ENCODE peak calls at places on chromosomes 6 and 20, in eight cellular contexts. One of them, this sample, is unnamed.
A peak's percentile ranks its signal among the peaks of the same experiment; 100 is the strongest.

GRCh38 chr6:3819161-3820110 is 29.7 kb upstream of the FAM50B start:
- DNase-seq in transverse colon: no peak
- DNase-seq in breast epithelium: no peak
- DNase-seq in endothelial cell of umbilical vein: no peak
- DNase-seq in spleen: no peak
- DNase-seq in prostate gland: no peak
- DNase-seq in stomach: no peak
- DNase-seq in H1: no peak
- DNase-seq in this sample: no peak

GRCh38 chr20:37984018-37984785 is 49.1 kb downstream of the TTI1 start:
- DNase-seq in H1: no peak
- DNase-seq in spleen: no peak
- DNase-seq in breast epithelium: no peak
- DNase-seq in endothelial cell of umbilical vein: no peak
- DNase-seq in prostate gland: no peak
- DNase-seq in transverse colon: no peak
- DNase-seq in stomach: peak; percentile 40
- DNase-seq in this sample: peak; percentile 87

GRCh38 chr6:108156180-108156937 is 9.5 kb upstream of the NR2E1 start:
- DNase-seq in breast epithelium: no peak
- DNase-seq in H1: peak; percentile 54
- DNase-seq in stomach: no peak
- DNase-seq in transverse colon: no peak
- DNase-seq in prostate gland: peak; percentile 74
- DNase-seq in endothelial cell of umbilical vein: no peak
- DNase-seq in spleen: no peak
- DNase-seq in this sample: no peak

GRCh38 chr6:111462770-111463391 is 20.1 kb downstream of the REV3L start:
- DNase-seq in breast epithelium: no peak
- DNase-seq in stomach: no peak
- DNase-seq in H1: no peak
- DNase-seq in transverse colon: no peak
- DNase-seq in spleen: no peak
- DNase-seq in endothelial cell of umbilical vein: peak; percentile 90
- DNase-seq in prostate gland: no peak
- DNase-seq in this sample: no peak

GRCh38 chr6:134739299-134740090 is 210.4 kb downstream of the ALDH8A1 start:
- DNase-seq in H1: no peak
- DNase-seq in prostate gland: no peak
- DNase-seq in endothelial cell of umbilical vein: peak; percentile 14
- DNase-seq in breast epithelium: no peak
- DNase-seq in transverse colon: no peak
- DNase-seq in stomach: no peak
- DNase-seq in spleen: no peak
- DNase-seq in this sample: no peak

GRCh38 chr6:124917769-124918168 is 44.5 kb upstream of the RNF217 start:
- DNase-seq in spleen: no peak
- DNase-seq in endothelial cell of umbilical vein: no peak
- DNase-seq in H1: no peak
- DNase-seq in prostate gland: no peak
- DNase-seq in transverse colon: no peak
- DNase-seq in stomach: no peak
- DNase-seq in breast epithelium: no peak
- DNase-seq in this sample: no peak

GRCh38 chr6:44122821-44123220 is 4.4 kb downstream of the MRPL14 start:
- DNase-seq in H1: no peak
- DNase-seq in stomach: no peak
- DNase-seq in prostate gland: no peak
- DNase-seq in endothelial cell of umbilical vein: peak; percentile 93
- DNase-seq in spleen: no peak
- DNase-seq in transverse colon: no peak
- DNase-seq in breast epithelium: no peak
- DNase-seq in this sample: no peak

GRCh38 chr6:139943391-139943790 is 568.9 kb upstream of the CITED2 start:
- DNase-seq in transverse colon: no peak
- DNase-seq in stomach: no peak
- DNase-seq in H1: no peak
- DNase-seq in breast epithelium: no peak
- DNase-seq in prostate gland: no peak
- DNase-seq in spleen: no peak
- DNase-seq in endothelial cell of umbilical vein: peak; percentile 93
- DNase-seq in this sample: no peak

GRCh38 chr6:166112580-166112979 is 55.1 kb downstream of the TBXT start:
- DNase-seq in breast epithelium: no peak
- DNase-seq in stomach: no peak
- DNase-seq in spleen: no peak
- DNase-seq in endothelial cell of umbilical vein: no peak
- DNase-seq in H1: no peak
- DNase-seq in prostate gland: no peak
- DNase-seq in transverse colon: no peak
- DNase-seq in this sample: no peak

GRCh38 chr6:159979136-159979874 is 10.4 kb downstream of the IGF2R start:
- DNase-seq in prostate gland: no peak
- DNase-seq in transverse colon: peak; percentile 47
- DNase-seq in breast epithelium: no peak
- DNase-seq in spleen: peak; percentile 78
- DNase-seq in stomach: peak; percentile 37
- DNase-seq in endothelial cell of umbilical vein: peak; percentile 46
- DNase-seq in H1: no peak
- DNase-seq in this sample: no peak

GRCh38 chr6:139013185-139013800 is 15.3 kb upstream of the ABRACL start:
- DNase-seq in breast epithelium: no peak
- DNase-seq in prostate gland: no peak
- DNase-seq in H1: no peak
- DNase-seq in transverse colon: no peak
- DNase-seq in stomach: no peak
- DNase-seq in endothelial cell of umbilical vein: no peak
- DNase-seq in spleen: no peak
- DNase-seq in this sample: no peak

GRCh38 chr20:63361507-63362425 is 617 bp upstream of the CHRNA4 start:
- DNase-seq in H1: peak; percentile 74
- DNase-seq in endothelial cell of umbilical vein: no peak
- DNase-seq in spleen: peak; percentile 52
- DNase-seq in breast epithelium: no peak
- DNase-seq in transverse colon: no peak
- DNase-seq in stomach: no peak
- DNase-seq in prostate gland: no peak
- DNase-seq in this sample: no peak

GRCh38 chr6:158835616-158836221 is 16.6 kb upstream of the EZR start:
- DNase-seq in endothelial cell of umbilical vein: no peak
- DNase-seq in stomach: peak; percentile 85
- DNase-seq in breast epithelium: no peak
- DNase-seq in H1: no peak
- DNase-seq in transverse colon: peak; percentile 63
- DNase-seq in prostate gland: no peak
- DNase-seq in spleen: peak; percentile 74
- DNase-seq in this sample: no peak

GRCh38 chr6:108165714-108166663 is at the start of gene NR2E1:
- DNase-seq in transverse colon: no peak
- DNase-seq in prostate gland: no peak
- DNase-seq in stomach: no peak
- DNase-seq in spleen: no peak
- DNase-seq in H1: peak; percentile 73
- DNase-seq in breast epithelium: no peak
- DNase-seq in endothelial cell of umbilical vein: no peak
- DNase-seq in this sample: peak; percentile 67

GRCh38 chr6:45724511-45724910 is 291.1 kb downstream of the CLIC5 start:
- DNase-seq in spleen: no peak
- DNase-seq in transverse colon: no peak
- DNase-seq in H1: no peak
- DNase-seq in endothelial cell of umbilical vein: peak; percentile 87
- DNase-seq in breast epithelium: peak; percentile 53
- DNase-seq in prostate gland: no peak
- DNase-seq in stomach: no peak
- DNase-seq in this sample: no peak

GRCh38 chr6:42702200-42702599 is 20.2 kb downstream of the PRPH2 start:
- DNase-seq in breast epithelium: no peak
- DNase-seq in transverse colon: no peak
- DNase-seq in stomach: no peak
- DNase-seq in H1: no peak
- DNase-seq in prostate gland: no peak
- DNase-seq in endothelial cell of umbilical vein: peak; percentile 44
- DNase-seq in spleen: no peak
- DNase-seq in this sample: no peak

DNA sequence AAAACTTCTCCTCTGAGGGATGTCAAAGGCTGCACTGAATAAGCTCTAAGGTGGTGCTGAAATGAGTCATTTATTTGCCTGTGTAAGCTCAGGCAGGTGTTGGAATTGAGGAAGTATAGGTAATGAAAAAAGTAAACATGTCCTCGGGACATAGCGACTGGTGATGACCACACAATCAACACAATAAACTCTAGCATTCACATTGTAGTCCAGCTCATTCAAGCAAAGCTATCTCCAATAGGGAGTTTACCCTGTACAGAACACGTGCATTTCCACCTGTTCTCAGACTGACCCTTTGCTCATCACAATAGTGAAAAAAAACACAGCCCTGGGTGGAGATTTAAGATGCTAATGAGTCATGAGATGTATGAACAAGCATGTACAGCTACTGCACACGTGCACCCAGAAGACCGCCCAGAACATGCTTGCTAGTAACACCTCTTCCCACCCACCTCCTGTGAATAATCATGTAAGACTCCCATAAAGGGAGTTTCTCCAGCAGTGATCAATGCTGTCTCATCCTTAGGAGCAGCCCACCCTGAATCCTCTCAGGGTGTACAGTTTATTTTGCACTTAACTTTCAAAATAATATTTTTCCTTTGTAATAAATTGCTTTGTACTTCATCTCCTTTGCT is 33.0 kb upstream of the POU5F1 start:
- DNase-seq in H1: no peak
- DNase-seq in stomach: no peak
- DNase-seq in breast epithelium: peak; percentile 54
- DNase-seq in endothelial cell of umbilical vein: no peak
- DNase-seq in prostate gland: peak; percentile 57
- DNase-seq in transverse colon: peak; percentile 55
- DNase-seq in spleen: no peak
- DNase-seq in this sample: no peak
- TF ChIP-seq POLR2A in H1: no peak
- TF ChIP-seq POLR2A in stomach: no peak
- TF ChIP-seq POLR2A in breast epithelium: no peak
- TF ChIP-seq POLR2A in endothelial cell of umbilical vein: no peak
- TF ChIP-seq POLR2A in prostate gland: peak; percentile 11
- TF ChIP-seq POLR2A in transverse colon: peak; percentile 31
- TF ChIP-seq POLR2A in spleen: no peak
- TF ChIP-seq POLR2A in this sample: no peak

GRCh38 chr6:118639054-118639964 is 12.1 kb downstream of the CEP85L start:
- DNase-seq in endothelial cell of umbilical vein: no peak
- DNase-seq in breast epithelium: no peak
- DNase-seq in stomach: no peak
- DNase-seq in prostate gland: no peak
- DNase-seq in transverse colon: no peak
- DNase-seq in H1: no peak
- DNase-seq in spleen: no peak
- DNase-seq in this sample: no peak

GRCh38 chr6:118641042-118641441 is 10.3 kb downstream of the CEP85L start:
- DNase-seq in transverse colon: no peak
- DNase-seq in endothelial cell of umbilical vein: no peak
- DNase-seq in breast epithelium: no peak
- DNase-seq in spleen: no peak
- DNase-seq in stomach: no peak
- DNase-seq in prostate gland: no peak
- DNase-seq in H1: no peak
- DNase-seq in this sample: no peak

GRCh38 chr6:118632359-118632758 is 19.0 kb downstream of the CEP85L start:
- DNase-seq in endothelial cell of umbilical vein: no peak
- DNase-seq in spleen: no peak
- DNase-seq in transverse colon: no peak
- DNase-seq in breast epithelium: no peak
- DNase-seq in prostate gland: no peak
- DNase-seq in stomach: no peak
- DNase-seq in H1: no peak
- DNase-seq in this sample: no peak

GRCh38 chr6:118638288-118638687 is 13.1 kb downstream of the CEP85L start:
- DNase-seq in prostate gland: no peak
- DNase-seq in H1: no peak
- DNase-seq in stomach: no peak
- DNase-seq in spleen: no peak
- DNase-seq in breast epithelium: no peak
- DNase-seq in transverse colon: no peak
- DNase-seq in endothelial cell of umbilical vein: no peak
- DNase-seq in this sample: no peak

DNA sequence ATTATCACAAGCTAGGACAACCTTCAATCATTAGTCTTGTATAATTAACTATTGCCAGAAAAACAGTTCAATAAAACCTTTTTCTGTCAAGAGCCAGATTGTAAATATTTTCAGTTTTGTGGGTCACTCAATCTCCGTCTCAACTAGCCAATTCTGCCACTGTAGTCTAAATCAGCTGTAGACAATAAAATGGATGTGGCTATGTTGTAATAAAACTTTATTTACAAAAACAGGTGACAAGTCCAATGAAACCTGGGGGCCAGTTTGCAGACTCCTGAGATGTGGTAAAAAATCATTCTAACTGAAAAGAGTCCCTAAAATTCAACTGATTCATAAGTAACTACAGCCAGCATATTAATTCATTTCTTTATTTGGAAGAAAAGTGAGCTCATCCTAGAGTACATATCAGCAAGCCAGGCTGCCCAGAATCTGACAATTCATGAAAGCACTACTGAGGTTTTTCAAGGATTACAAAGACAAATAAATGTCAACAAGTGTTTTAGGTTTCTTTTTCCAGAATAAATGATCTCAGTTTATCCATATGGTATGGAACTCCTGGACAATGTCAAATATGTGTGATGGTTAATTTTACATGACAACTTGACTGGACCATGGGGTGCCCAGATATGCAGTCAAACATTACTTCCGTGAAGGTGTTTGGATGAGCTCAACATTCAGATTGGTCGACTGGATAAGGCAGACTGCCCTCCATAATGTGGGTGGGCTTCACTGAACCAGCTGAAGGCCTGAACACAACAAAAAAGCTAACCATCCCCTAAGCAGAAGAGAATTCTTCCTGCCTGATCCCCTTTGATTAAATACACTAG is 15.3 kb downstream of the CEP85L start:
- DNase-seq in H1: no peak
- DNase-seq in transverse colon: no peak
- DNase-seq in endothelial cell of umbilical vein: no peak
- DNase-seq in breast epithelium: no peak
- DNase-seq in stomach: no peak
- DNase-seq in spleen: no peak
- DNase-seq in prostate gland: no peak
- DNase-seq in this sample: no peak
- TF ChIP-seq POLR2AphosphoS5 in H1: no peak
- TF ChIP-seq POLR2AphosphoS5 in transverse colon: no peak
- TF ChIP-seq POLR2AphosphoS5 in endothelial cell of umbilical vein: no peak
- TF ChIP-seq POLR2AphosphoS5 in breast epithelium: no peak
- TF ChIP-seq POLR2AphosphoS5 in stomach: no peak
- TF ChIP-seq POLR2AphosphoS5 in spleen: no peak
- TF ChIP-seq POLR2AphosphoS5 in prostate gland: no peak
- TF ChIP-seq POLR2AphosphoS5 in this sample: no peak

GRCh38 chr20:18587665-18588553 is at the start of gene DTD1:
- DNase-seq in transverse colon: peak; percentile 95
- DNase-seq in H1: peak; percentile 99
- DNase-seq in spleen: peak; percentile 97
- DNase-seq in breast epithelium: peak; percentile 83
- DNase-seq in stomach: peak; percentile 96
- DNase-seq in endothelial cell of umbilical vein: peak; percentile 85
- DNase-seq in prostate gland: peak; percentile 90
- DNase-seq in this sample: no peak
- TF ChIP-seq POLR2A in transverse colon: no peak
- TF ChIP-seq POLR2A in H1: peak; percentile 41
- TF ChIP-seq POLR2A in spleen: no peak
- TF ChIP-seq POLR2A in breast epithelium: no peak
- TF ChIP-seq POLR2A in stomach: no peak
- TF ChIP-seq POLR2A in endothelial cell of umbilical vein: peak; percentile 64
- TF ChIP-seq POLR2A in prostate gland: peak; percentile 32
- TF ChIP-seq POLR2A in this sample: no peak

GRCh38 chr20:50151034-50151743 is 2.3 kb downstream of the PEDS1 start:
- DNase-seq in stomach: peak; percentile 73
- DNase-seq in endothelial cell of umbilical vein: no peak
- DNase-seq in transverse colon: peak; percentile 57
- DNase-seq in spleen: no peak
- DNase-seq in prostate gland: peak; percentile 77
- DNase-seq in H1: no peak
- DNase-seq in breast epithelium: no peak
- DNase-seq in this sample: no peak
- TF ChIP-seq POLR2AphosphoS5 in stomach: peak; percentile 73
- TF ChIP-seq POLR2AphosphoS5 in endothelial cell of umbilical vein: no peak
- TF ChIP-seq POLR2AphosphoS5 in transverse colon: no peak
- TF ChIP-seq POLR2AphosphoS5 in spleen: no peak
- TF ChIP-seq POLR2AphosphoS5 in prostate gland: peak; percentile 71
- TF ChIP-seq POLR2AphosphoS5 in H1: no peak
- TF ChIP-seq POLR2AphosphoS5 in breast epithelium: no peak
- TF ChIP-seq POLR2AphosphoS5 in this sample: no peak

This sample was measured in vagina.